ENCODE peak calls at places on chromosomes 3 and 15, in four cellular contexts. Q is H9, K is mesenchymal stem cell, J is neuronal stem cell. R is an unnamed sample. For H3K9me3, the result is how much of the 10 kb centered on the place peaks cover.

GRCh38 chr3:111691293-111691909 is 96.3 kb upstream of the ZBED2 start:
- DNase-seq in Q (no peak), K (peak), J (no peak), R (peak)

GRCh38 chr3:88668180-88668579 is 439.2 kb upstream of the EPHA3 start:
- DNase-seq in Q (no peak), K (no peak), J (no peak), R (no peak)

GRCh38 chr15:67639591-67639990 is 97.1 kb downstream of the MAP2K5 start:
- DNase-seq in Q (no peak), K (no peak), J (no peak), R (no peak)

GRCh38 chr3:69770976-69771634 is 31.8 kb downstream of the MITF start:
- DNase-seq in Q (no peak), K (peak), J (no peak), R (no peak)

GRCh38 chr15:95549168-95549738 is 781.2 kb upstream of the NR2F2 start:
- DNase-seq in Q (no peak), K (no peak), J (no peak), R (peak)

GRCh38 chr3:49873623-49874022 is 3.9 kb upstream of the CAMKV start:
- DNase-seq in Q (no peak), K (no peak), J (no peak), R (peak)

GRCh38 chr15:80549191-80549590 is 145.0 kb downstream of the ARNT2 start:
- DNase-seq in Q (no peak), K (peak), J (no peak), R (no peak)

GRCh38 chr15:96416934-96417759 is 86.6 kb downstream of the NR2F2 start:
- DNase-seq in Q (peak), K (peak), J (no peak), R (peak)

GRCh38 chr3:122975163-122975923 is 52.2 kb downstream of the SEMA5B start:
- DNase-seq in Q (peak), K (peak), J (no peak), R (peak)

GRCh38 chr15:38401101-38401500 is 52.8 kb upstream of the FAM98B start:
- DNase-seq in Q (no peak), K (no peak), J (no peak), R (no peak)

GRCh38 chr3:38468811-38469210 is 15.1 kb downstream of the ACVR2B start:
- DNase-seq in Q (no peak), K (no peak), J (no peak), R (no peak)

GRCh38 chr3:177777699-177778098 is 580.4 kb upstream of the TBL1XR1 start:
- DNase-seq in Q (peak), K (peak), J (peak), R (peak)
- H3K9me3 ChIP-seq in Q (under half), K (under half), J (under half), R (under half)

GRCh38 chr3:184908859-184909258 is 96.9 kb downstream of the VPS8 start:
- DNase-seq in Q (peak), K (no peak), J (no peak), R (no peak)
- H2BK12ac ChIP-seq in Q (no peak), K (no peak), J (no peak), R (no peak)

DNA sequence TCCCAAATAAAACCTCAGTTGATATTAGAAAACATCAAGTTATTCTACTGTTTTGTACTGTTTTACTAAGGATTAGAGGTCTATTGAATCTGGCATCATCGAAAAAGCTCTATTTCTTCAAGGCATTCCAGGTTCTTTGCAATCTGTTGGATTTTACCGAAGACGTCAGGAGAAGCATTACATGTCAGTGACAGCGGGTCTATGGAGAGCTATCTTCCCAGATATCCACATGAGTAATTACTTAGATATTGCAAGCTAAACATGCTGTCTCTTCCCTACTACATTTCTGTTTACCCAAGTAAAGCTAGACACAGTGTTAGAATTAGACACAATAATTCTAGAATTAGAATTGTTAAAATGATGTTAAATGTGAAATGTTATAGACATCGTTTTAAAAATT is 10.8 kb upstream of the GOLGA6L2 start:
- DNase-seq in Q (no peak), K (no peak), J (no peak), R (peak)
- H3K9me3 ChIP-seq in Q (under half), K (under half), J (under half), R (under half)

GRCh38 chr15:90174140-90174891 is 26.8 kb upstream of the SEMA4B start:
- DNase-seq in Q (peak), K (peak), J (no peak), R (no peak)

GRCh38 chr15:90177012-90177411 is 24.1 kb upstream of the SEMA4B start:
- DNase-seq in Q (peak), K (no peak), J (no peak), R (no peak)

GRCh38 chr15:90178468-90179435 is 22.4 kb upstream of the SEMA4B start:
- DNase-seq in Q (no peak), K (no peak), J (no peak), R (no peak)

DNA sequence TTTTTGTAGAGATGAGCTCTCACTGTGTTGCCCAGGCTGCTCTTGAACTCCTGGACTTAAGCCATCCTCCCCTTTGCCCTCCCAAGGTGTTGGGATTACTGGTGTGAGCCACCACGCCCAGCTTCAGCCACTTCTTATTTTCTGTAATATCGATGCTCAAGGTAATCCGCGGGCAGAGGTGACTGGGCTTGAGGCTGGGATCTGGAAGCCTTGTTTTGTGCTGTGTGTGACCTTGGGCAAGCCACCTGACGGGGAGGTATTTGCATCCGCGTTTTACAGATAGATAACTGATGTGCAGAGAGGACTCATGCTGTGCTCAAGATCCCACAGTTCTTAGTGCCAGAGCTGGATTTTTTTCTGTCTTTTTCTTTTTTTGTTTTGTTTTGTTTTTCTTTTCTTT is 27.8 kb upstream of the SEMA4B start:
- DNase-seq in Q (no peak), K (no peak), J (no peak), R (no peak)
- H2BK12ac ChIP-seq in Q (no peak), K (no peak), J (no peak), R (no peak)

R was measured in trophoblast cell.